ENCODE peak calls at places on chromosomes 6 and 20, in five cellular contexts. One of them, this sample, is unnamed.

GRCh38 chr6:1995521-1996110 is 249.8 kb downstream of the GMDS start:
- DNase-seq in tibial artery: no peak
- DNase-seq in SJSA1: no peak
- DNase-seq in right lobe of liver: no peak
- DNase-seq in ovary: no peak
- DNase-seq in this sample: peak

GRCh38 chr6:80437186-80437585 is 330.7 kb downstream of the BCKDHB start:
- DNase-seq in tibial artery: no peak
- DNase-seq in SJSA1: no peak
- DNase-seq in right lobe of liver: no peak
- DNase-seq in ovary: no peak
- DNase-seq in this sample: no peak

GRCh38 chr20:3679749-3680700 is 1.8 kb downstream of the ADAM33 start:
- DNase-seq in tibial artery: peak
- DNase-seq in SJSA1: no peak
- DNase-seq in right lobe of liver: no peak
- DNase-seq in ovary: peak
- DNase-seq in this sample: no peak

GRCh38 chr6:11497881-11498280 is 39.7 kb upstream of the TMEM170B start:
- DNase-seq in tibial artery: no peak
- DNase-seq in SJSA1: no peak
- DNase-seq in right lobe of liver: no peak
- DNase-seq in ovary: no peak
- DNase-seq in this sample: no peak

GRCh38 chr6:99980741-99981140 is 13.3 kb downstream of the MCHR2 start:
- DNase-seq in tibial artery: no peak
- DNase-seq in SJSA1: no peak
- DNase-seq in right lobe of liver: no peak
- DNase-seq in ovary: no peak
- DNase-seq in this sample: no peak

GRCh38 chr20:22863881-22864280 is 171.2 kb upstream of the SSTR4 start:
- DNase-seq in tibial artery: no peak
- DNase-seq in SJSA1: no peak
- DNase-seq in right lobe of liver: no peak
- DNase-seq in ovary: no peak
- DNase-seq in this sample: no peak

GRCh38 chr6:138972226-138972665 is 15.8 kb downstream of the REPS1 start:
- DNase-seq in tibial artery: no peak
- DNase-seq in SJSA1: peak
- DNase-seq in right lobe of liver: no peak
- DNase-seq in ovary: no peak
- DNase-seq in this sample: no peak

GRCh38 chr6:18262812-18263560 is 1.3 kb downstream of the DEK start:
- DNase-seq in tibial artery: no peak
- DNase-seq in SJSA1: peak
- DNase-seq in right lobe of liver: no peak
- DNase-seq in ovary: no peak
- DNase-seq in this sample: peak

GRCh38 chr6:141097471-141097870 is 1035.3 kb upstream of the GJE1 start:
- DNase-seq in tibial artery: no peak
- DNase-seq in SJSA1: no peak
- DNase-seq in right lobe of liver: no peak
- DNase-seq in ovary: no peak
- DNase-seq in this sample: no peak

GRCh38 chr20:1802385-1803215 is 92.6 kb upstream of the SIRPA start:
- DNase-seq in tibial artery: peak
- DNase-seq in SJSA1: peak
- DNase-seq in right lobe of liver: peak
- DNase-seq in ovary: peak
- DNase-seq in this sample: peak

GRCh38 chr20:38209736-38210405 is 44.8 kb upstream of the TGM2 start:
- DNase-seq in tibial artery: peak
- DNase-seq in SJSA1: no peak
- DNase-seq in right lobe of liver: no peak
- DNase-seq in ovary: no peak
- DNase-seq in this sample: no peak

GRCh38 chr20:2509794-2510193 is 1.1 kb upstream of the ZNF343 start:
- DNase-seq in tibial artery: no peak
- DNase-seq in SJSA1: no peak
- DNase-seq in right lobe of liver: no peak
- DNase-seq in ovary: no peak
- DNase-seq in this sample: no peak

GRCh38 chr6:147177286-147177685 is 26.9 kb upstream of the STXBP5 start:
- DNase-seq in tibial artery: no peak
- DNase-seq in SJSA1: no peak
- DNase-seq in right lobe of liver: no peak
- DNase-seq in ovary: no peak
- DNase-seq in this sample: no peak

GRCh38 chr20:11108102-11108842 is 434.5 kb upstream of the JAG1 start:
- DNase-seq in tibial artery: no peak
- DNase-seq in SJSA1: no peak
- DNase-seq in right lobe of liver: no peak
- DNase-seq in ovary: no peak
- DNase-seq in this sample: no peak

GRCh38 chr20:9407805-9408421 is 106.5 kb upstream of the LAMP5 start:
- DNase-seq in tibial artery: peak
- DNase-seq in SJSA1: peak
- DNase-seq in right lobe of liver: no peak
- DNase-seq in ovary: peak
- DNase-seq in this sample: peak

GRCh38 chr6:128079026-128079425 is 178.2 kb upstream of the THEMIS start:
- DNase-seq in tibial artery: no peak
- DNase-seq in SJSA1: no peak
- DNase-seq in right lobe of liver: no peak
- DNase-seq in ovary: no peak
- DNase-seq in this sample: no peak

GRCh38 chr6:168746013-168746412 is 305.0 kb downstream of the SMOC2 start:
- DNase-seq in tibial artery: no peak
- DNase-seq in SJSA1: no peak
- DNase-seq in right lobe of liver: no peak
- DNase-seq in ovary: no peak
- DNase-seq in this sample: no peak

GRCh38 chr6:128572286-128572685 is 51.9 kb upstream of the PTPRK start:
- DNase-seq in tibial artery: no peak
- DNase-seq in SJSA1: no peak
- DNase-seq in right lobe of liver: no peak
- DNase-seq in ovary: no peak
- DNase-seq in this sample: no peak

GRCh38 chr6:19434065-19434464 is 403.1 kb upstream of the ID4 start:
- DNase-seq in tibial artery: no peak
- DNase-seq in SJSA1: no peak
- DNase-seq in right lobe of liver: no peak
- DNase-seq in ovary: no peak
- DNase-seq in this sample: no peak

GRCh38 chr6:151353795-151354194 is 37.6 kb downstream of the ZBTB2 start:
- DNase-seq in tibial artery: no peak
- DNase-seq in SJSA1: no peak
- DNase-seq in right lobe of liver: no peak
- DNase-seq in ovary: no peak
- DNase-seq in this sample: no peak

GRCh38 chr6:80174931-80175572 is 68.6 kb downstream of the BCKDHB start:
- DNase-seq in tibial artery: no peak
- DNase-seq in SJSA1: peak
- DNase-seq in right lobe of liver: no peak
- DNase-seq in ovary: no peak
- DNase-seq in this sample: no peak

GRCh38 chr6:144415835-144416237 is 130.7 kb downstream of the UTRN start:
- DNase-seq in tibial artery: no peak
- DNase-seq in SJSA1: peak
- DNase-seq in right lobe of liver: no peak
- DNase-seq in ovary: no peak
- DNase-seq in this sample: no peak

GRCh38 chr20:31866221-31866620 is 4.1 kb downstream of the DUSP15 start:
- DNase-seq in tibial artery: no peak
- DNase-seq in SJSA1: no peak
- DNase-seq in right lobe of liver: no peak
- DNase-seq in ovary: no peak
- DNase-seq in this sample: no peak

GRCh38 chr6:149830731-149831379 is 33.3 kb downstream of the LRP11 start:
- DNase-seq in tibial artery: no peak
- DNase-seq in SJSA1: peak
- DNase-seq in right lobe of liver: no peak
- DNase-seq in ovary: no peak
- DNase-seq in this sample: no peak

GRCh38 chr20:36628076-36628475 is 17.9 kb downstream of the SLA2 start:
- DNase-seq in tibial artery: no peak
- DNase-seq in SJSA1: no peak
- DNase-seq in right lobe of liver: no peak
- DNase-seq in ovary: no peak
- DNase-seq in this sample: no peak

GRCh38 chr20:12722096-12722495 is 286.7 kb upstream of the SPTLC3 start:
- DNase-seq in tibial artery: no peak
- DNase-seq in SJSA1: no peak
- DNase-seq in right lobe of liver: no peak
- DNase-seq in ovary: no peak
- DNase-seq in this sample: no peak

GRCh38 chr6:44238687-44239350 is 8.1 kb upstream of the HSP90AB1 start:
- DNase-seq in tibial artery: no peak
- DNase-seq in SJSA1: no peak
- DNase-seq in right lobe of liver: no peak
- DNase-seq in ovary: peak
- DNase-seq in this sample: no peak

GRCh38 chr20:21189761-21190523 is 64.1 kb downstream of the KIZ start:
- DNase-seq in tibial artery: no peak
- DNase-seq in SJSA1: peak
- DNase-seq in right lobe of liver: no peak
- DNase-seq in ovary: no peak
- DNase-seq in this sample: no peak

GRCh38 chr6:10633216-10633615 is 61.2 kb downstream of the C6orf52 start:
- DNase-seq in tibial artery: no peak
- DNase-seq in SJSA1: peak
- DNase-seq in right lobe of liver: no peak
- DNase-seq in ovary: no peak
- DNase-seq in this sample: no peak

GRCh38 chr6:118588626-118589025 is 40.5 kb downstream of the PLN start:
- DNase-seq in tibial artery: no peak
- DNase-seq in SJSA1: no peak
- DNase-seq in right lobe of liver: no peak
- DNase-seq in ovary: no peak
- DNase-seq in this sample: no peak

GRCh38 chr6:144062757-144063156 is 32.6 kb downstream of the SF3B5 start:
- DNase-seq in tibial artery: no peak
- DNase-seq in SJSA1: no peak
- DNase-seq in right lobe of liver: no peak
- DNase-seq in ovary: no peak
- DNase-seq in this sample: no peak

GRCh38 chr6:135323202-135323668 is 142.1 kb downstream of the MYB start:
- DNase-seq in tibial artery: no peak
- DNase-seq in SJSA1: no peak
- DNase-seq in right lobe of liver: no peak
- DNase-seq in ovary: no peak
- DNase-seq in this sample: peak

GRCh38 chr6:101830501-101831031 is 437.1 kb downstream of the GRIK2 start:
- DNase-seq in tibial artery: no peak
- DNase-seq in SJSA1: peak
- DNase-seq in right lobe of liver: no peak
- DNase-seq in ovary: no peak
- DNase-seq in this sample: no peak
- H3K4me3 ChIP-seq in tibial artery: no peak
- H3K4me3 ChIP-seq in SJSA1: no peak
- H3K4me3 ChIP-seq in right lobe of liver: no peak
- H3K4me3 ChIP-seq in ovary: no peak
- H3K4me3 ChIP-seq in this sample: no peak

DNA sequence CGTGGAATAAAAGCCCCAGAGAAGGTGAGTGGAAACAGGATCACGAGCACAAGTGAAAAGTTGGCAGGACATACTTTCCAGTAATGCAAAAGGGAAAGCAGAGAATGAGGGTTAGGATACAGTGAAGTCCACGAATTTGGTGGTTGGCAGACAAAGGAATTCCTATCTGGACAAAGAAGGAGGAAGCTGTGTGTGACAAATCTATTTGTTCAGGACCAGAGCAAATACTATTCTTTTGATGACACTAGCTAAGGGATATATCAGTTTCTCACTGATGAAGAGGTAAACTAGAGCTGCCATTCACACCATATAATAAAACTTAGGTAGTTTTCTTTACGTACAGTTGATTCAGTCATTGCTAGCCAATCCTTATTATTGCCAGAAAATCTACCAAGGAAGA is 156.8 kb upstream of the GRIK2 start:
- DNase-seq in tibial artery: no peak
- DNase-seq in SJSA1: no peak
- DNase-seq in right lobe of liver: no peak
- DNase-seq in ovary: no peak
- DNase-seq in this sample: no peak
- H3K4me3 ChIP-seq in tibial artery: no peak
- H3K4me3 ChIP-seq in SJSA1: no peak
- H3K4me3 ChIP-seq in right lobe of liver: no peak
- H3K4me3 ChIP-seq in ovary: no peak
- H3K4me3 ChIP-seq in this sample: no peak

DNA sequence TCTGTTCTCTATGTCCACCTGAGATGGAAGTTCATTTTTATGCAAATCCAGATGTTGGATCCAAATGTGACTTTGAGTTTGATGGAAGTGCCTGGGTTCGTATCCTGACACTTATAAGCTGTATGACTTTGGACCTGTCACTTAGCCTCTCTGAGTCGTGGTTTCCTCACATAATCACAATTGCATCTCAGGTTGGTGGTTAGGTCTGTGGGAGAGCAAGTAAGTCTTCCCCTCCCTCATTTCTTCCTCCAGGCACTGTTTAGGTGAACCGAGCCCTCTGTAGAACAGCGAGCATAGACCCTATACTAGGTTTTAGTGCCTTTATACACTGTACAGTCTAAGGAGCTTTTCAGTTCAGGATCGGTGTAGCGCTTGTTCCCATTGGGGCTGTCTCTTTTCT is 11.6 kb downstream of the TOX2 start:
- DNase-seq in tibial artery: no peak
- DNase-seq in SJSA1: no peak
- DNase-seq in right lobe of liver: no peak
- DNase-seq in ovary: no peak
- DNase-seq in this sample: no peak
- H3K4me3 ChIP-seq in tibial artery: no peak
- H3K4me3 ChIP-seq in SJSA1: no peak
- H3K4me3 ChIP-seq in right lobe of liver: no peak
- H3K4me3 ChIP-seq in ovary: no peak
- H3K4me3 ChIP-seq in this sample: no peak

GRCh38 chr6:152874267-152874666 is 108.6 kb downstream of the FBXO5 start:
- DNase-seq in tibial artery: no peak
- DNase-seq in SJSA1: no peak
- DNase-seq in right lobe of liver: no peak
- DNase-seq in ovary: no peak
- DNase-seq in this sample: no peak

GRCh38 chr6:152879681-152880080 is 103.2 kb downstream of the FBXO5 start:
- DNase-seq in tibial artery: no peak
- DNase-seq in SJSA1: no peak
- DNase-seq in right lobe of liver: no peak
- DNase-seq in ovary: no peak
- DNase-seq in this sample: no peak

GRCh38 chr6:152874846-152875568 is 107.8 kb downstream of the FBXO5 start:
- DNase-seq in tibial artery: no peak
- DNase-seq in SJSA1: no peak
- DNase-seq in right lobe of liver: no peak
- DNase-seq in ovary: no peak
- DNase-seq in this sample: no peak
- H3K4me3 ChIP-seq in tibial artery: no peak
- H3K4me3 ChIP-seq in SJSA1: no peak
- H3K4me3 ChIP-seq in right lobe of liver: no peak
- H3K4me3 ChIP-seq in ovary: no peak
- H3K4me3 ChIP-seq in this sample: no peak

GRCh38 chr6:77876300-77876699 is 223.5 kb downstream of the MEI4 start:
- DNase-seq in tibial artery: no peak
- DNase-seq in SJSA1: no peak
- DNase-seq in right lobe of liver: no peak
- DNase-seq in ovary: no peak
- DNase-seq in this sample: no peak
- H3K4me3 ChIP-seq in tibial artery: no peak
- H3K4me3 ChIP-seq in SJSA1: no peak
- H3K4me3 ChIP-seq in right lobe of liver: no peak
- H3K4me3 ChIP-seq in ovary: no peak
- H3K4me3 ChIP-seq in this sample: no peak